ENCODE peak calls at places on chromosomes 2 and 18, in seven cellular contexts. P is IMR-90, Y is H9, W is neuronal stem cell, I is H1, R is mesenchymal stem cell, C is trophoblast cell. J is an unnamed sample.
A peak's percentile ranks its signal among the peaks of the same experiment; 100 is the strongest.

GRCh38 chr2:202122975-202123765 is 50.1 kb downstream of the KIAA2012 start:
- DNase-seq in Y (no peak), C (no peak), I (no peak), P (peak; percentile 45), W (no peak), R (peak; percentile 31), J (no peak)

GRCh38 chr2:33457588-33458247 is 18.7 kb upstream of the RASGRP3 start:
- DNase-seq in I (no peak), P (no peak), R (no peak), Y (no peak), W (no peak), C (peak; percentile 87), J (peak; percentile 77)

GRCh38 chr18:76343938-76344569 is 151.0 kb downstream of the ZNF516 start:
- DNase-seq in Y (no peak), C (no peak), P (no peak), R (no peak), I (no peak), W (no peak), J (no peak)

GRCh38 chr2:55309441-55309840 is 40.4 kb upstream of the MTIF2 start:
- DNase-seq in P (peak; percentile 80), R (peak; percentile 62), Y (no peak), W (no peak), I (no peak), C (no peak), J (peak; percentile 8)

GRCh38 chr2:9518780-9519179 is 36.9 kb downstream of the ADAM17 start:
- DNase-seq in P (no peak), C (no peak), W (no peak), Y (no peak), R (no peak), I (no peak), J (no peak)

GRCh38 chr18:22691988-22692710 is 241.0 kb upstream of the RBBP8 start:
- DNase-seq in P (peak; percentile 95), R (peak; percentile 82), Y (no peak), W (no peak), I (no peak), C (peak; percentile 6), J (no peak)

GRCh38 chr2:23563673-23564617 is 179.0 kb downstream of the KLHL29 start:
- DNase-seq in I (no peak), P (peak; percentile 69), C (peak; percentile 60), R (peak; percentile 61), Y (peak; percentile 53), W (no peak), J (no peak)

GRCh38 chr2:108623616-108624015 is 89.3 kb downstream of the LIMS1 start:
- DNase-seq in I (no peak), W (no peak), R (no peak), P (peak; percentile 61), Y (no peak), C (peak; percentile 67), J (no peak)

GRCh38 chr2:172086349-172087190 is 1.3 kb downstream of the DLX1 start:
- DNase-seq in Y (peak; percentile 85), R (no peak), W (peak; percentile 89), I (no peak), P (no peak), C (peak; percentile 69), J (peak; percentile 87)

GRCh38 chr2:109448946-109449788 is 164.6 kb downstream of the SEPTIN10 start:
- DNase-seq in R (no peak), Y (no peak), C (peak; percentile 34), I (no peak), P (no peak), W (no peak), J (peak; percentile 23)

GRCh38 chr18:4293337-4293736 is 161.8 kb downstream of the DLGAP1 start:
- DNase-seq in I (no peak), Y (no peak), C (no peak), R (no peak), P (no peak), W (no peak), J (no peak)

GRCh38 chr18:68822926-68823325 is 25.0 kb downstream of the CCDC102B start:
- DNase-seq in R (no peak), Y (no peak), P (no peak), W (no peak), C (no peak), I (no peak), J (peak; percentile 19)

GRCh38 chr2:21037671-21038108 is 6.2 kb downstream of the APOB start:
- DNase-seq in C (peak; percentile 84), R (no peak), I (no peak), Y (no peak), W (no peak), P (no peak), J (no peak)

GRCh38 chr18:24189007-24189528 is 50.2 kb downstream of the CABYR start:
- DNase-seq in I (no peak), W (no peak), P (peak; percentile 70), R (no peak), Y (no peak), C (no peak), J (no peak)

GRCh38 chr18:11654736-11655604 is 34.1 kb upstream of the GNAL start:
- DNase-seq in Y (peak; percentile 72), P (peak; percentile 4), W (peak; percentile 46), C (peak; percentile 57), I (peak; percentile 13), R (peak; percentile 24), J (peak; percentile 67)

GRCh38 chr2:44715671-44716077 is 225.8 kb upstream of the SIX3 start:
- DNase-seq in Y (peak; percentile 50), P (peak; percentile 27), C (peak; percentile 57), W (peak; percentile 23), I (peak; percentile 47), R (peak; percentile 43), J (peak; percentile 90)

GRCh38 chr18:37251679-37252078 is 313.9 kb downstream of the CELF4 start:
- DNase-seq in W (no peak), Y (no peak), C (no peak), I (no peak), P (no peak), R (no peak), J (peak; percentile 16)

GRCh38 chr18:37253424-37254255 is 312.0 kb downstream of the CELF4 start:
- DNase-seq in W (peak; percentile 67), Y (peak; percentile 72), R (peak; percentile 8), P (no peak), C (peak; percentile 12), I (no peak), J (peak; percentile 70)

GRCh38 chr18:37252854-37253396 is 312.7 kb downstream of the CELF4 start:
- DNase-seq in R (no peak), Y (no peak), P (no peak), I (no peak), C (no peak), W (no peak), J (peak; percentile 5)

GRCh38 chr18:37254256-37254880 is 311.2 kb downstream of the CELF4 start:
- DNase-seq in W (no peak), I (no peak), C (no peak), P (no peak), Y (no peak), R (no peak), J (peak; percentile 6)

DNA sequence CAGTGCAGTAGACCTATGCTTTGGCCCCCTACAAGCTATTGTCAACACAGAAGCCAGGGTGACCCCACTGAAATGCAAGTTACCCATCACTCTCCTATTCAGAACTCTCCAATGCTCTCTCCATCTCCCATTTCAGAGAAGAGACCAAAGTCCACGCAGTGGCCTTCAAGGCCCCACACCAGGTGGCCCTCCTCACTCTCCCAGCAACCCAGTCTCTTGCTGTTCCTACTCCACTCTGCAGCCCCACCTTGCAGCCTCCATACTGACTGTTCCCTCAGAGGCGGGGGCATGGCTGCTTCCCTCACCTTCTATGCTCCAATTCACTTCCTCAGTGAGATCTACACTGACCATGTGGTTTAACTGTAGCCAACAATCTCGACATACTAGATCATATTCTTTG is 313.3 kb downstream of the CELF4 start:
- DNase-seq in Y (no peak), I (no peak), W (no peak), R (no peak), C (no peak), P (no peak), J (no peak)
- H3K4me2 ChIP-seq in Y (no peak overlapping the region), I (no peak overlapping the region), W (no peak overlapping the region), R (no peak overlapping the region), C (no peak overlapping the region), P (no peak overlapping the region), J (no peak overlapping the region)

GRCh38 chr2:150080115-150080514 is 407.4 kb downstream of the RND3 start:
- DNase-seq in P (peak; percentile 50), W (no peak), Y (no peak), C (no peak), I (no peak), R (peak; percentile 76), J (no peak)

GRCh38 chr2:150076281-150076680 is 411.2 kb downstream of the RND3 start:
- DNase-seq in R (peak; percentile 74), I (no peak), P (peak; percentile 82), W (no peak), C (no peak), Y (no peak), J (no peak)

DNA sequence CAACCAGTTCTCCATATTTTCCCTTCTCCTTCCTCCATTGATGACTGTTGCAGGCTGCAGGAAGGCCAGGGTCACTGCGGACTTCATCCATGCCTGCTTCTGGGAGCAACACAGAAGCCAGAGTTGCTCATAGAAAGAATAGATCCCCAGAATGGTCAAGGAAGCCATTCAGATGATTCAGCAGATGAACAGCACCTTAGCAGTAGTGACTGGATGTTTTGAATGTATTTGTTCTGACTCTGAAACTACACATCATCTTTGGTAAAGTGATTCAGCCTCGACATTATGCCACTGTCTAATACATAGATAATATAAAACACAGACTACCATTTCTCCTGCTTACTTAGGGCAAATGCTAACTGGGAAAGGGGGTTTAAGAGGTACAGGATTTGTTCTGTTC is 411.6 kb downstream of the RND3 start:
- DNase-seq in W (no peak), Y (no peak), R (no peak), P (peak; percentile 90), C (no peak), I (no peak), J (no peak)
- H4K8ac ChIP-seq in W (no peak overlapping the region), Y (no peak overlapping the region), R (peak overlapping the region; percentile 83), P (peak overlapping the region; percentile 41), C (no peak overlapping the region), I (no peak overlapping the region), J (no peak overlapping the region)

GRCh38 chr2:118755362-118755761 is 92.1 kb downstream of the EN1 start:
- DNase-seq in W (no peak), I (no peak), R (no peak), Y (no peak), C (no peak), P (no peak), J (no peak)
- H3K4ac ChIP-seq in W (no peak overlapping the region), I (peak overlapping the region; percentile 32), R (no peak overlapping the region), Y (no peak overlapping the region), C (no peak overlapping the region), P (no peak overlapping the region), J (no peak overlapping the region)

DNA sequence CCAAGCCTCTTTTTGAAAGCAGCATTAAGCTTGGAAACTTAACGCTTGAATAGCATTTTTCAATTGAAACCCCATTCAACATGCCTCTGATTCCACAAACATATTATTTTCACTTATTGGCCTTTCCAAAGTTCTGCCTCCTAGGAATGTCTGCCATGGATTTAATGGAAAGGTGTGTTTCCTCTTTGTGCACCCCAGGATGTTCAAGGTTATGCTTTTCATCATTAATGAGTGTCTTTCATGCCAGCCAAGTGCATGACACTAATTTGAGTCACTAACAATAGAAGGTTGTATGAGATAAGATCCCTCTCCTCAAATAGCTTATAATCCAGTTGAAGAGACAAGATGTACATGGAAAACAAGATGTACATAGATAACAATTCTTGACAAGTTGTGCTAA is 84.7 kb downstream of the ALPK2 start:
- DNase-seq in I (no peak), C (no peak), P (no peak), R (no peak), W (no peak), Y (no peak), J (no peak)
- H3K4me2 ChIP-seq in I (no peak overlapping the region), C (no peak overlapping the region), P (no peak overlapping the region), R (no peak overlapping the region), W (no peak overlapping the region), Y (no peak overlapping the region), J (no peak overlapping the region)